ENCODE peak calls at places on chromosome 15, in ten cellular contexts. D is fibroblast of mammary gland, Y is neural progenitor cell, A is transverse colon, X is tibial artery, S is brain microvascular endothelial cell, K is endothelial cell of umbilical vein, P is fibroblast of the aortic adventitia, L is DND-41, B is sigmoid colon. U is an unnamed sample.
A peak's percentile ranks its signal among the peaks of the same experiment; 100 is the strongest.

GRCh38 chr15:38076806-38077205 is 142.4 kb downstream of the TMCO5A start:
- DNase-seq in B (no peak), D (no peak), A (no peak), S (no peak), Y (peak; percentile 70), K (no peak), L (no peak), X (no peak), P (no peak), U (no peak)

GRCh38 chr15:94844533-94845390 is 613.4 kb downstream of the MCTP2 start:
- DNase-seq in A (peak; percentile 91), P (no peak), L (no peak), X (peak; percentile 71), B (peak; percentile 79), S (peak; percentile 33), K (peak; percentile 98), Y (peak; percentile 76), D (no peak), U (peak; percentile 30)

GRCh38 chr15:98085003-98085639 is 124.6 kb downstream of the ARRDC4 start:
- DNase-seq in B (no peak), S (peak; percentile 48), L (peak; percentile 70), X (no peak), P (peak; percentile 90), D (peak; percentile 84), K (peak; percentile 73), A (peak; percentile 48), Y (peak; percentile 70), U (peak; percentile 80)

GRCh38 chr15:38038659-38039442 is 104.4 kb downstream of the TMCO5A start:
- DNase-seq in Y (no peak), B (no peak), P (peak; percentile 75), X (no peak), D (peak; percentile 93), L (no peak), S (peak; percentile 70), A (no peak), K (no peak), U (peak; percentile 62)

GRCh38 chr15:68502398-68502901 is 70.5 kb upstream of the ITGA11 start:
- DNase-seq in B (no peak), S (no peak), Y (no peak), A (no peak), P (no peak), X (no peak), K (no peak), L (no peak), D (no peak), U (no peak)

GRCh38 chr15:44713006-44713966 is 2.0 kb downstream of the B2M start:
- DNase-seq in K (peak; percentile 55), S (no peak), D (peak; percentile 51), Y (no peak), A (no peak), B (no peak), X (no peak), L (no peak), P (peak; percentile 61), U (peak; percentile 56)

GRCh38 chr15:34986326-34987181 is 1.5 kb downstream of the ZNF770 start:
- DNase-seq in S (no peak), L (no peak), Y (no peak), X (no peak), B (no peak), P (no peak), A (no peak), K (no peak), D (no peak), U (no peak)

GRCh38 chr15:51758645-51759044 is 7.2 kb downstream of the TMOD2 start:
- DNase-seq in S (peak; percentile 65), X (no peak), A (peak; percentile 27), K (no peak), D (peak; percentile 97), L (no peak), B (peak; percentile 87), Y (no peak), P (peak; percentile 81), U (peak; percentile 86)

GRCh38 chr15:35208353-35208752 is 123.3 kb upstream of the NANOGP8 start:
- DNase-seq in K (no peak), S (no peak), X (no peak), Y (no peak), P (no peak), A (no peak), L (no peak), B (no peak), D (no peak), U (no peak)

GRCh38 chr15:38128389-38128788 is 124.2 kb upstream of the SPRED1 start:
- DNase-seq in P (peak; percentile 51), L (no peak), Y (no peak), A (no peak), B (no peak), K (no peak), X (no peak), D (peak; percentile 70), S (no peak), U (peak; percentile 73)

GRCh38 chr15:32844118-32844711 is 126.4 kb downstream of the GREM1 start:
- DNase-seq in D (peak; percentile 72), A (no peak), L (no peak), Y (peak; percentile 27), P (peak; percentile 72), B (no peak), K (peak; percentile 51), S (peak; percentile 53), X (no peak), U (peak; percentile 76)

GRCh38 chr15:83114305-83114704 is 6.9 kb downstream of the TM6SF1 start:
- DNase-seq in P (no peak), K (no peak), S (no peak), X (no peak), L (no peak), Y (no peak), B (no peak), D (no peak), A (no peak), U (no peak)

GRCh38 chr15:54687628-54688027 is 509.1 kb downstream of the RSL24D1 start:
- DNase-seq in B (no peak), A (no peak), S (no peak), X (no peak), L (no peak), Y (no peak), D (no peak), K (no peak), P (no peak), U (no peak)

GRCh38 chr15:48373855-48374421 is 42.7 kb downstream of the DUT start:
- DNase-seq in L (no peak), K (peak; percentile 84), P (peak; percentile 95), S (peak; percentile 89), D (peak; percentile 91), B (peak; percentile 65), A (no peak), X (no peak), Y (no peak), U (peak; percentile 89)

GRCh38 chr15:56916825-56917477 is 1.5 kb upstream of the TCF12 start:
- DNase-seq in B (no peak), K (no peak), A (no peak), X (no peak), L (no peak), S (no peak), P (no peak), Y (no peak), D (peak; percentile 30), U (peak; percentile 22)

GRCh38 chr15:51103330-51103729 is 8.6 kb upstream of the TNFAIP8L3 start:
- DNase-seq in L (no peak), X (no peak), Y (no peak), S (no peak), D (peak; percentile 97), B (no peak), P (peak; percentile 95), K (peak; percentile 31), A (no peak), U (peak; percentile 75)

GRCh38 chr15:29800441-29801366 is 21.6 kb downstream of the TJP1 start:
- DNase-seq in S (no peak), A (no peak), X (no peak), K (peak; percentile 97), B (no peak), L (no peak), Y (no peak), D (no peak), P (no peak), U (peak; percentile 80)
- H3K4me3 ChIP-seq in S (no peak overlapping the region), A (no peak overlapping the region), X (no peak overlapping the region), K (peak overlapping the region; percentile 63), B (no peak overlapping the region), L (no peak overlapping the region), Y (no peak overlapping the region), D (no peak overlapping the region), P (no peak overlapping the region), U (peak overlapping the region; percentile 26)

DNA sequence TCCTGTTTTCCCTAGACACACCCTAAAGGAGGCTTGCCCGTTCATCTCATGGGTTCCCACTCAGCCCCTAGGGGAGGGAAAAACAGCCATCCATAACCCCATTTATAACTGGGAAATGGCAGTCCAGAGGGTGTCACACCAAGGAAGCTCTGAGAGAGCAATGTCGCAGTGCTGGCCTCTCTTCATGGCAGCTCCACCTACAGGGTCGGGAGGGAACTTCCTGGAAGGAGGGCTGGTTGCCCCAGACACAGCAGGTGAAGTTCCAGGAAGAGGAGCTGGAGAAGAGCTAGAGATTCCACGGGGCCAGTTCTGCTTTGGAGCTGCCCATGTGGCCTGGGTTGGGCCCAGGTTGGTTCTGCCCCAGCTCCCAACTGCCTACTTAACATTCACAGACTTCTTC is 22.3 kb upstream of the LINGO1 start:
- DNase-seq in X (no peak), A (peak; percentile 55), P (no peak), K (no peak), S (no peak), B (no peak), Y (peak; percentile 66), D (no peak), L (peak; percentile 15), U (no peak)
- TF ChIP-seq CTCF in X (no peak), A (peak; percentile 52), P (peak; percentile 29), K (peak; percentile 8), S (peak; percentile 58), B (peak; percentile 25), Y (peak; percentile 59), D (peak; percentile 21), L (peak; percentile 47), U (peak; percentile 29)

DNA sequence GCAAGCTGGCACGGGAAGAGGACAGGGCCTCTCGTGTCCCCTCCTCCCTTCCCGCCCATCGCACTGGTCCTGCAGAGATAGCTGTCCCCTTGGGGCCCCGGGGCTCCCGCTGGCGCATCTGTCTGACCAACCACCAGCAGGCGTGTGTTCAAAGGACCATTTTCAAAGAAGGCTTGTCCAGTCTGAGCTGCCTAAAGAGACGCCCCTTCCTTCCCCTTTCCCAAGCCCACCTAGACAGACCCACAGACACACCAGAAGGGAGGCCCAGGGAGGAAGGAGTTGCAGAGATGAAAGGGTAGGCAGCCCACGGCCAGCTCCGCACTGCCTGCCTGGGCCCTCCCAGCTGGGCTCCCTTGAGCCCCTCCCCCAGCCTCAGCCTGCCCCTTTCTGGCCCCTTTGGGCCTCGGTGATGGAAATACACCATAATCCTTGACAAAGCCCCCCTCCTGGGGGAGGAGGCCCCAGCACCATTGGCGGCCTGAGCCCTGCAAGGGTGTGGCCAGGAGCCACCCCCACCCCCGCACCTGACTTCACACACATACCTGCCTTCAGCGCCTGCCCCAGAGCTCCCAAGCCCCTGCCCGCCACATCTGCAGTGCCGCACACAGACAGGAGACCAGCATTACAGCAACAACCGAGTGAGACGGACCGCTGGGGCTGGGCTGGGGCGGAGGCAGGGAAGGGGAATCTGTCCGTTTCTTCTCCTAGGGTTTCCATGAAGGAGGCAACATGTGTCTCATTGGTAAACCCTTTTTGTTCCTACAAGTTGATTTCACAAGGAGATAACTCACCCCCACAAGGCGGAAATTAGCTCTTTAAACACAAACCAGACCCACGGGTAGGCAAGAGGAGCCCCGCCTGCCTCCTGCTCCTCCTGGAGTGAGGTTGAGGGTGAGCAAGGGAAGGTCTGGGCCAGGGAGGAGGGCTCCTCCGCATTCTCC is at the start of gene STRA6:
- DNase-seq in P (peak; percentile 44), S (no peak), D (peak; percentile 71), A (no peak), L (no peak), K (no peak), Y (peak; percentile 77), B (no peak), X (no peak), U (no peak)
- H3K4me3 ChIP-seq in P (no peak within 1 kb of the TSS), S (peak within 1 kb of the TSS; percentile 30), D (no peak within 1 kb of the TSS), A (no peak within 1 kb of the TSS), L (no peak within 1 kb of the TSS), K (no peak within 1 kb of the TSS), Y (peak within 1 kb of the TSS; percentile 38), B (no peak within 1 kb of the TSS), X (no peak within 1 kb of the TSS), U (no peak within 1 kb of the TSS)

GRCh38 chr15:39310633-39311032 is 270.2 kb upstream of the THBS1 start:
- DNase-seq in X (no peak), B (no peak), S (no peak), A (no peak), P (peak; percentile 34), Y (no peak), L (no peak), D (peak; percentile 34), K (no peak), U (no peak)
- TF ChIP-seq CTCF in X (no peak), B (no peak), S (no peak), A (no peak), P (no peak), Y (no peak), L (no peak), D (no peak), K (no peak), U (no peak)

U was measured in fibroblast of pulmonary artery.